ENCODE peak calls at places on chromosomes 2 and 18, in six cellular contexts. One of them, this sample, is unnamed.
A peak's percentile ranks its signal among the peaks of the same experiment; 100 is the strongest.

GRCh38 chr2:110116033-110116710 is 550 bp upstream of the MALL start:
- DNase-seq in astrocyte of the spinal cord: peak; percentile 77
- DNase-seq in AG04450: no peak
- DNase-seq in tibial artery: no peak
- DNase-seq in NB4: no peak
- DNase-seq in bronchial epithelial cell: peak; percentile 35
- DNase-seq in this sample: no peak

GRCh38 chr2:42486145-42486906 is 7.5 kb downstream of the KCNG3 start:
- DNase-seq in astrocyte of the spinal cord: no peak
- DNase-seq in AG04450: no peak
- DNase-seq in tibial artery: no peak
- DNase-seq in NB4: no peak
- DNase-seq in bronchial epithelial cell: no peak
- DNase-seq in this sample: no peak

GRCh38 chr2:42907835-42908234 is 115.5 kb upstream of the HAAO start:
- DNase-seq in astrocyte of the spinal cord: no peak
- DNase-seq in AG04450: no peak
- DNase-seq in tibial artery: no peak
- DNase-seq in NB4: no peak
- DNase-seq in bronchial epithelial cell: no peak
- DNase-seq in this sample: no peak

GRCh38 chr18:60471652-60472051 is 99.1 kb upstream of the MC4R start:
- DNase-seq in astrocyte of the spinal cord: peak; percentile 64
- DNase-seq in AG04450: no peak
- DNase-seq in tibial artery: no peak
- DNase-seq in NB4: no peak
- DNase-seq in bronchial epithelial cell: peak; percentile 3
- DNase-seq in this sample: no peak

GRCh38 chr18:74222710-74223497 is 68.9 kb downstream of the CYB5A start:
- DNase-seq in astrocyte of the spinal cord: no peak
- DNase-seq in AG04450: no peak
- DNase-seq in tibial artery: no peak
- DNase-seq in NB4: no peak
- DNase-seq in bronchial epithelial cell: no peak
- DNase-seq in this sample: no peak

GRCh38 chr2:80148906-80149305 is 155.6 kb downstream of the LRRTM1 start:
- DNase-seq in astrocyte of the spinal cord: no peak
- DNase-seq in AG04450: no peak
- DNase-seq in tibial artery: no peak
- DNase-seq in NB4: no peak
- DNase-seq in bronchial epithelial cell: no peak
- DNase-seq in this sample: no peak

GRCh38 chr2:167509585-167509984 is 621.3 kb downstream of the XIRP2 start:
- DNase-seq in astrocyte of the spinal cord: peak; percentile 89
- DNase-seq in AG04450: peak; percentile 47
- DNase-seq in tibial artery: no peak
- DNase-seq in NB4: no peak
- DNase-seq in bronchial epithelial cell: peak; percentile 89
- DNase-seq in this sample: no peak

GRCh38 chr2:52416340-52416739 is 1351.3 kb upstream of the CHAC2 start:
- DNase-seq in astrocyte of the spinal cord: peak; percentile 12
- DNase-seq in AG04450: no peak
- DNase-seq in tibial artery: no peak
- DNase-seq in NB4: peak; percentile 7
- DNase-seq in bronchial epithelial cell: peak; percentile 18
- DNase-seq in this sample: no peak

GRCh38 chr18:49565656-49566055 is 3.8 kb downstream of the LIPG start:
- DNase-seq in astrocyte of the spinal cord: peak; percentile 50
- DNase-seq in AG04450: no peak
- DNase-seq in tibial artery: no peak
- DNase-seq in NB4: no peak
- DNase-seq in bronchial epithelial cell: no peak
- DNase-seq in this sample: no peak

GRCh38 chr18:66497351-66497750 is 106.5 kb downstream of the CDH19 start:
- DNase-seq in astrocyte of the spinal cord: no peak
- DNase-seq in AG04450: no peak
- DNase-seq in tibial artery: no peak
- DNase-seq in NB4: no peak
- DNase-seq in bronchial epithelial cell: no peak
- DNase-seq in this sample: no peak

GRCh38 chr2:96608459-96609455 is 29.4 kb downstream of the KANSL3 start:
- DNase-seq in astrocyte of the spinal cord: peak; percentile 28
- DNase-seq in AG04450: peak; percentile 21
- DNase-seq in tibial artery: no peak
- DNase-seq in NB4: no peak
- DNase-seq in bronchial epithelial cell: no peak
- DNase-seq in this sample: peak; percentile 7

GRCh38 chr2:11681722-11682589 is 12.0 kb upstream of the NTSR2 start:
- DNase-seq in astrocyte of the spinal cord: no peak
- DNase-seq in AG04450: no peak
- DNase-seq in tibial artery: no peak
- DNase-seq in NB4: peak; percentile 67
- DNase-seq in bronchial epithelial cell: peak; percentile 18
- DNase-seq in this sample: peak; percentile 49

GRCh38 chr2:128668946-128669345 is 350.3 kb upstream of the HS6ST1 start:
- DNase-seq in astrocyte of the spinal cord: no peak
- DNase-seq in AG04450: no peak
- DNase-seq in tibial artery: no peak
- DNase-seq in NB4: no peak
- DNase-seq in bronchial epithelial cell: peak; percentile 57
- DNase-seq in this sample: no peak

GRCh38 chr2:37786854-37787253 is 115.4 kb upstream of the CDC42EP3 start:
- DNase-seq in astrocyte of the spinal cord: no peak
- DNase-seq in AG04450: no peak
- DNase-seq in tibial artery: no peak
- DNase-seq in NB4: no peak
- DNase-seq in bronchial epithelial cell: peak; percentile 99
- DNase-seq in this sample: no peak

GRCh38 chr2:178865121-178865520 is 57.9 kb upstream of the TTN start:
- DNase-seq in astrocyte of the spinal cord: no peak
- DNase-seq in AG04450: no peak
- DNase-seq in tibial artery: no peak
- DNase-seq in NB4: no peak
- DNase-seq in bronchial epithelial cell: peak; percentile 53
- DNase-seq in this sample: no peak

GRCh38 chr2:128237081-128237534 is 81.6 kb downstream of the HS6ST1 start:
- DNase-seq in astrocyte of the spinal cord: no peak
- DNase-seq in AG04450: no peak
- DNase-seq in tibial artery: no peak
- DNase-seq in NB4: no peak
- DNase-seq in bronchial epithelial cell: no peak
- DNase-seq in this sample: no peak

GRCh38 chr2:40169430-40169829 is 282.5 kb downstream of the SLC8A1 start:
- DNase-seq in astrocyte of the spinal cord: peak; percentile 9
- DNase-seq in AG04450: no peak
- DNase-seq in tibial artery: no peak
- DNase-seq in NB4: no peak
- DNase-seq in bronchial epithelial cell: peak; percentile 29
- DNase-seq in this sample: no peak

GRCh38 chr18:22169889-22170420 is 566 bp downstream of the GATA6 start:
- DNase-seq in astrocyte of the spinal cord: no peak
- DNase-seq in AG04450: no peak
- DNase-seq in tibial artery: peak; percentile 31
- DNase-seq in NB4: no peak
- DNase-seq in bronchial epithelial cell: no peak
- DNase-seq in this sample: peak; percentile 29

GRCh38 chr2:79082987-79083386 is 4.8 kb downstream of the REG1B start:
- DNase-seq in astrocyte of the spinal cord: no peak
- DNase-seq in AG04450: no peak
- DNase-seq in tibial artery: no peak
- DNase-seq in NB4: no peak
- DNase-seq in bronchial epithelial cell: no peak
- DNase-seq in this sample: no peak

GRCh38 chr18:63604791-63605567 is 17.8 kb downstream of the SERPINB13 start:
- DNase-seq in astrocyte of the spinal cord: peak; percentile 3
- DNase-seq in AG04450: no peak
- DNase-seq in tibial artery: no peak
- DNase-seq in NB4: no peak
- DNase-seq in bronchial epithelial cell: peak; percentile 99
- DNase-seq in this sample: no peak

GRCh38 chr2:74835831-74836674 is 2.1 kb downstream of the HK2 start:
- DNase-seq in astrocyte of the spinal cord: peak; percentile 47
- DNase-seq in AG04450: no peak
- DNase-seq in tibial artery: no peak
- DNase-seq in NB4: peak; percentile 81
- DNase-seq in bronchial epithelial cell: peak; percentile 66
- DNase-seq in this sample: peak; percentile 77

GRCh38 chr2:181658444-181658843 is 1.5 kb upstream of the CERKL start:
- DNase-seq in astrocyte of the spinal cord: no peak
- DNase-seq in AG04450: no peak
- DNase-seq in tibial artery: no peak
- DNase-seq in NB4: peak; percentile 9
- DNase-seq in bronchial epithelial cell: no peak
- DNase-seq in this sample: no peak

GRCh38 chr18:3455090-3455640 is 5.2 kb downstream of the TGIF1 start:
- DNase-seq in astrocyte of the spinal cord: peak; percentile 26
- DNase-seq in AG04450: no peak
- DNase-seq in tibial artery: no peak
- DNase-seq in NB4: no peak
- DNase-seq in bronchial epithelial cell: no peak
- DNase-seq in this sample: no peak

GRCh38 chr2:108905176-108905575 is 83.8 kb downstream of the EDAR start:
- DNase-seq in astrocyte of the spinal cord: no peak
- DNase-seq in AG04450: no peak
- DNase-seq in tibial artery: no peak
- DNase-seq in NB4: no peak
- DNase-seq in bronchial epithelial cell: no peak
- DNase-seq in this sample: no peak

DNA sequence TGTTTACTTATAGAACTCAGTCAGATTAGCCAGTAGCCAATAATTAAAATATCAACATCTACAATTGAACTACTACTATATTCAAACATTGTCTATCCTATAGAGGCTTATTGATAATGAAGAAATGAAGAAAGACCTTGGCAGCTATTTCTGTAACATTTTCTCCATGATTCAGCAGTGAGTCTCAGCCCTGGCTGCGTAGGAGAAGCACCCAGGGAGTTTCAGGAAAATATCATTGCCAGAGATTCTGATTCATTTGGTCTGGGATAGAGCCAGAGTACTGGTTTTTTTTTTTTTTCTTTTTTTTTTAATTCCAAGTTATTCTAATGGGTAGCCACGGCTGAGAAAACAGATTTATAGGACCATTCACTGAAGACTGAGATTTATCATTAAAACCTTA is 404.8 kb downstream of the TXNL1 start:
- DNase-seq in astrocyte of the spinal cord: peak; percentile 91
- DNase-seq in AG04450: peak; percentile 68
- DNase-seq in tibial artery: peak; percentile 42
- DNase-seq in NB4: no peak
- DNase-seq in bronchial epithelial cell: peak; percentile 71
- DNase-seq in this sample: no peak
- H3K4me3 ChIP-seq in astrocyte of the spinal cord: no peak overlapping the region
- H3K4me3 ChIP-seq in AG04450: no peak overlapping the region
- H3K4me3 ChIP-seq in tibial artery: no peak overlapping the region
- H3K4me3 ChIP-seq in NB4: no peak overlapping the region
- H3K4me3 ChIP-seq in bronchial epithelial cell: no peak overlapping the region
- H3K4me3 ChIP-seq in this sample: no peak overlapping the region

DNA sequence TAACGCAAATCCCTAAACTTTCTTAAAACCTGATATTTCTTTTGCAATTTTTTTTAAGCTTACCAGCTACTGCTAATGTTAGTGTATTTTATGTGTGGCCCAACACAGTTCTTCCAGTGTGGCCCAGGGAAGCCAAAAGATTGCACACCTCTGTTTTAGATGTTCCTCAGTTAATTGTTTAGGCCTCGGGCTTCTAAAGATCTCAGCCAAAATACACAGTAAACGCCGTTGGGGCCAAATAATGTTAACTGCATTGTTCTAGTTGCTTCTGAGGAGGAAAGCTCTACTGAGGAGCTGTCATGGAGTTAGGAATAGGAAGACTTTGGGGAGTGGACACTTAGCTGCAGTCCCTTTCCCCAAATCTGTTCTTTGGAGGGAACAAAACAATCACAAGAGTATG is 2.0 kb downstream of the HSPE1 start:
- DNase-seq in astrocyte of the spinal cord: no peak
- DNase-seq in AG04450: no peak
- DNase-seq in tibial artery: no peak
- DNase-seq in NB4: no peak
- DNase-seq in bronchial epithelial cell: no peak
- DNase-seq in this sample: no peak
- TF ChIP-seq CTCF in astrocyte of the spinal cord: no peak
- TF ChIP-seq CTCF in AG04450: no peak
- TF ChIP-seq CTCF in tibial artery: no peak
- TF ChIP-seq CTCF in NB4: no peak
- TF ChIP-seq CTCF in bronchial epithelial cell: no peak
- TF ChIP-seq CTCF in this sample: no peak

DNA sequence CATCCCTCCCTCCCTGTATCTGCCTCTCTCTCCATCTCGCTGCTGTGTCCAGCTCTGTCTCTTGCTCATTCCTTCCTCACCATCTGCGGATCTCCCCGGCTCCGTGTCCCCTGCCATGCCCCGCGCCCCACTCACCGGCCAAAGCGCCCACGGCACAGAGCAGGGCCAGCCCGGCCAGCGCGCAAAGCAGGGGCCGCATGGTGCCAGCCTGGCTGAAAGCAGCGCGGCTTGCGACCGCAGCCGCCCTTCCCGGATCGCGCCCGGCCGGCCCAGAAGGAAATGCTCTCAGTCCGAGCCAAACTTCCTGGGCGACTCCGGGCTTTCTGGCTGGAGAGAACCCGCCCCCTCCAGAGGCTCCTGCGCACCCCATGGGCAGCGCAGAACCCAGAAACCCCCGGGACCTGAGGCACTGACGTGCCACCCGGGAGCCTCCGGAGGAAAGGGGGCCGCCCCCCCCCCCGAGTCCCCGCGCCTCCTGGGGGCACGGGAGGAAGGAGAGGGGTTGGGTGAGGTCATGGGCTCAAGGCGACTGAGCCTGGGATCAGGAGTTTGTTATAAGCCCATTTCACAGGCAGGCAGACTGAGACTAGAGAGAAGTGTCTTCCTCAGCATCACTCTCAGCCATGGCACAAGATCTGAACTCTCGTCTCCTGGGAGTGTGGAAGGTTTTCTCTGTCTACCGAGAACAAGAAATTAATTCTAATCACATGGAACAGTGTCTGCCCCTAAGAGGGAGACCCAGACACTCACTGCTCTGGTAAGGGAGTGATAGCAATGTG is 45.2 kb upstream of the RAB6C start:
- DNase-seq in astrocyte of the spinal cord: no peak
- DNase-seq in AG04450: no peak
- DNase-seq in tibial artery: no peak
- DNase-seq in NB4: no peak
- DNase-seq in bronchial epithelial cell: no peak
- DNase-seq in this sample: no peak
- H3K4me3 ChIP-seq in astrocyte of the spinal cord: no peak overlapping the region
- H3K4me3 ChIP-seq in AG04450: no peak overlapping the region
- H3K4me3 ChIP-seq in tibial artery: no peak overlapping the region
- H3K4me3 ChIP-seq in NB4: no peak overlapping the region
- H3K4me3 ChIP-seq in bronchial epithelial cell: no peak overlapping the region
- H3K4me3 ChIP-seq in this sample: no peak overlapping the region

GRCh38 chr2:147939313-147939712 is 81.2 kb downstream of the ORC4 start:
- DNase-seq in astrocyte of the spinal cord: no peak
- DNase-seq in AG04450: no peak
- DNase-seq in tibial artery: no peak
- DNase-seq in NB4: no peak
- DNase-seq in bronchial epithelial cell: no peak
- DNase-seq in this sample: no peak

GRCh38 chr2:147937744-147938349 is 82.7 kb downstream of the ORC4 start:
- DNase-seq in astrocyte of the spinal cord: peak; percentile 43
- DNase-seq in AG04450: no peak
- DNase-seq in tibial artery: no peak
- DNase-seq in NB4: peak; percentile 44
- DNase-seq in bronchial epithelial cell: peak; percentile 31
- DNase-seq in this sample: peak; percentile 21

GRCh38 chr2:147934881-147935280 is 85.7 kb downstream of the ORC4 start:
- DNase-seq in astrocyte of the spinal cord: peak; percentile 29
- DNase-seq in AG04450: no peak
- DNase-seq in tibial artery: no peak
- DNase-seq in NB4: no peak
- DNase-seq in bronchial epithelial cell: no peak
- DNase-seq in this sample: no peak

GRCh38 chr2:147933931-147934330 is 86.6 kb downstream of the ORC4 start:
- DNase-seq in astrocyte of the spinal cord: no peak
- DNase-seq in AG04450: no peak
- DNase-seq in tibial artery: no peak
- DNase-seq in NB4: no peak
- DNase-seq in bronchial epithelial cell: no peak
- DNase-seq in this sample: no peak
- TF ChIP-seq CTCF in astrocyte of the spinal cord: no peak
- TF ChIP-seq CTCF in AG04450: no peak
- TF ChIP-seq CTCF in tibial artery: no peak
- TF ChIP-seq CTCF in NB4: no peak
- TF ChIP-seq CTCF in bronchial epithelial cell: no peak
- TF ChIP-seq CTCF in this sample: no peak

This sample was measured in GM12865.